ENCODE peak calls at places on chromosomes 11 and 22, in nine cellular contexts. S is MCF 10A, C is PC-3, J is ovary, O is HCT116, H is tibial nerve, L is cardiac muscle cell, I is fibroblast of mammary gland, A is Calu3. B is an unnamed sample.

GRCh38 chr11:72600557-72600956 is 73.7 kb downstream of the PDE2A start:
- DNase-seq in I (no peak), C (no peak), A (no peak), O (no peak), J (no peak), H (no peak), L (no peak), S (no peak), B (no peak)

GRCh38 chr11:8531312-8531711 is 62.7 kb downstream of the STK33 start:
- DNase-seq in I (peak), O (no peak), A (no peak), H (no peak), J (no peak), S (peak), L (peak), C (no peak), B (no peak)

GRCh38 chr11:1604711-1605110 is 3.6 kb downstream of the KRTAP5-3 start:
- DNase-seq in I (no peak), H (no peak), A (no peak), O (no peak), L (no peak), C (no peak), J (no peak), S (no peak), B (no peak)

GRCh38 chr11:77779935-77780334 is 40.6 kb downstream of the RSF1 start:
- DNase-seq in A (no peak), I (peak), L (peak), C (peak), J (no peak), O (no peak), S (peak), H (no peak), B (peak)

GRCh38 chr11:131840542-131840941 is 470.1 kb downstream of the NTM start:
- DNase-seq in J (no peak), H (no peak), O (no peak), I (no peak), C (no peak), L (no peak), S (no peak), A (no peak), B (no peak)

GRCh38 chr11:33713162-33713913 is 12.7 kb upstream of the C11orf91 start:
- DNase-seq in J (no peak), L (no peak), A (no peak), I (no peak), C (no peak), O (no peak), H (no peak), S (no peak), B (no peak)

GRCh38 chr11:2458321-2458720 is 13.5 kb downstream of the KCNQ1 start:
- DNase-seq in I (no peak), A (no peak), L (no peak), C (no peak), J (peak), H (no peak), S (no peak), O (no peak), B (no peak)

GRCh38 chr11:9716275-9717039 is 52.6 kb downstream of the SWAP70 start:
- DNase-seq in S (peak), A (no peak), H (no peak), I (peak), O (no peak), C (peak), L (no peak), J (no peak), B (peak)

GRCh38 chr22:38513063-38513462 is 7.0 kb upstream of the DDX17 start:
- DNase-seq in J (no peak), C (peak), S (no peak), I (no peak), H (no peak), A (peak), L (peak), O (no peak), B (no peak)

GRCh38 chr11:66509131-66509561 is 1.3 kb upstream of the BBS1 start:
- DNase-seq in A (no peak), L (peak), C (no peak), S (no peak), O (no peak), J (no peak), I (peak), H (no peak), B (no peak)

GRCh38 chr11:44701276-44701675 is 25.5 kb upstream of the TSPAN18 start:
- DNase-seq in J (no peak), H (no peak), S (no peak), I (no peak), A (no peak), C (no peak), O (no peak), L (peak), B (no peak)

GRCh38 chr11:12069053-12069676 is 41.2 kb upstream of the MICAL2 start:
- DNase-seq in I (no peak), L (no peak), H (no peak), S (no peak), O (no peak), C (no peak), A (no peak), J (no peak), B (no peak)

GRCh38 chr22:20636075-20636812 is 128.8 kb downstream of the MED15 start:
- DNase-seq in H (no peak), C (no peak), S (no peak), L (no peak), A (no peak), I (no peak), O (no peak), J (no peak), B (no peak)

GRCh38 chr22:38788016-38788415 is 5.9 kb downstream of the DNAL4 start:
- DNase-seq in O (no peak), J (no peak), S (no peak), I (peak), L (no peak), H (no peak), C (no peak), A (no peak), B (no peak)

GRCh38 chr22:37328017-37328416 is 45.7 kb downstream of the CYTH4 start:
- DNase-seq in I (peak), A (peak), J (no peak), O (peak), L (no peak), H (no peak), S (peak), C (peak), B (peak)

GRCh38 chr11:20790622-20791021 is 121.2 kb downstream of the NELL1 start:
- DNase-seq in H (no peak), A (no peak), I (no peak), L (no peak), J (no peak), S (no peak), O (no peak), C (no peak), B (no peak)

GRCh38 chr11:64745523-64746328 is 1.8 kb upstream of the RASGRP2 start:
- DNase-seq in O (no peak), H (peak), C (no peak), L (peak), J (peak), S (no peak), I (peak), A (no peak), B (no peak)

GRCh38 chr22:20089977-20090729 is 10.1 kb downstream of the DGCR8 start:
- DNase-seq in A (no peak), J (no peak), O (no peak), S (no peak), L (no peak), C (no peak), I (peak), H (no peak), B (no peak)

GRCh38 chr11:94183886-94184264 is 55.2 kb downstream of the PANX1 start:
- DNase-seq in H (peak), S (peak), J (peak), O (peak), C (peak), A (peak), L (peak), I (peak), B (peak)

GRCh38 chr11:75793966-75794365 is 21.0 kb upstream of the UVRAG start:
- DNase-seq in H (no peak), L (no peak), S (no peak), O (no peak), J (no peak), A (no peak), C (peak), I (no peak), B (no peak)

GRCh38 chr11:58893899-58894298 is 45.4 kb upstream of the GLYATL1 start:
- DNase-seq in H (no peak), S (no peak), J (no peak), I (no peak), C (no peak), L (no peak), A (no peak), O (no peak), B (no peak)

GRCh38 chr11:115430345-115430744 is 73.9 kb downstream of the CADM1 start:
- DNase-seq in H (no peak), C (no peak), A (no peak), O (no peak), L (no peak), J (no peak), I (no peak), S (no peak), B (no peak)

GRCh38 chr11:11426226-11426915 is 73.3 kb upstream of the CSNK2A3 start:
- DNase-seq in I (peak), S (peak), O (no peak), J (no peak), H (no peak), C (peak), L (no peak), A (no peak), B (peak)

GRCh38 chr11:59247535-59248227 is 35.0 kb upstream of the MPEG1 start:
- DNase-seq in A (peak), I (peak), L (no peak), C (peak), H (peak), O (no peak), S (peak), J (no peak), B (peak)

GRCh38 chr11:7667460-7667859 is 5.8 kb downstream of the CYB5R2 start:
- DNase-seq in C (no peak), H (no peak), J (no peak), A (no peak), I (no peak), O (no peak), L (no peak), S (no peak), B (no peak)

GRCh38 chr11:124865902-124866851 is 945 bp downstream of the ROBO3 start:
- DNase-seq in S (peak), C (peak), L (peak), A (peak), H (no peak), O (no peak), J (no peak), I (no peak), B (peak)

GRCh38 chr11:112878228-112878627 is 83.0 kb upstream of the NCAM1 start:
- DNase-seq in C (no peak), S (no peak), H (no peak), I (no peak), J (no peak), A (no peak), L (no peak), O (no peak), B (no peak)

GRCh38 chr22:39997939-39998726 is 3.4 kb downstream of the FAM83F start:
- DNase-seq in O (no peak), J (peak), A (peak), S (peak), C (peak), H (no peak), L (no peak), I (no peak), B (peak)

GRCh38 chr22:37581534-37581933 is 1.6 kb upstream of the LGALS2 start:
- DNase-seq in A (peak), J (no peak), O (no peak), C (peak), L (no peak), I (no peak), H (no peak), S (no peak), B (no peak)

GRCh38 chr11:11022126-11022730 is 164.4 kb upstream of the ZBED5 start:
- DNase-seq in O (peak), C (peak), S (peak), H (no peak), A (peak), I (peak), J (no peak), L (peak), B (peak)

GRCh38 chr11:67269401-67270255 is 3.4 kb downstream of the GRK2 start:
- DNase-seq in C (no peak), J (peak), L (no peak), O (no peak), H (no peak), A (no peak), I (no peak), S (no peak), B (no peak)

GRCh38 chr22:35567214-35567792 is 26.7 kb downstream of the RASD2 start:
- DNase-seq in A (no peak), O (no peak), H (no peak), I (no peak), L (no peak), C (no peak), S (no peak), J (no peak), B (no peak)

GRCh38 chr11:63813563-63814382 is 517 bp downstream of the SPINDOC start:
- DNase-seq in L (peak), J (peak), A (peak), I (peak), C (peak), O (no peak), H (peak), S (peak), B (no peak)

GRCh38 chr11:127651175-127651887 is 650.8 kb upstream of the KIRREL3 start:
- DNase-seq in H (no peak), I (peak), C (peak), A (no peak), O (no peak), L (no peak), J (no peak), S (no peak), B (peak)

GRCh38 chr11:61357233-61357893 is 4.3 kb downstream of the CYB561A3 start:
- DNase-seq in L (no peak), A (no peak), S (no peak), I (no peak), C (no peak), J (no peak), H (no peak), O (no peak), B (no peak)

GRCh38 chr11:100927579-100927978 is 202.0 kb downstream of the PGR start:
- DNase-seq in A (no peak), H (no peak), J (no peak), L (peak), I (no peak), S (no peak), O (no peak), C (no peak), B (no peak)

GRCh38 chr11:117824571-117825537 is at the start of gene FXYD2:
- DNase-seq in O (no peak), C (no peak), H (no peak), A (no peak), L (no peak), J (peak), I (peak), S (no peak), B (peak)

GRCh38 chr11:103228807-103229206 is 119.6 kb downstream of the DYNC2H1 start:
- DNase-seq in L (no peak), I (peak), S (no peak), A (no peak), H (no peak), O (no peak), J (no peak), C (no peak), B (no peak)

GRCh38 chr22:23147632-23148387 is 2.5 kb downstream of the RAB36 start:
- DNase-seq in H (no peak), L (no peak), S (peak), J (no peak), A (peak), I (peak), C (peak), O (no peak), B (peak)

GRCh38 chr11:98711011-98711410 is 309.7 kb upstream of the CNTN5 start:
- DNase-seq in S (no peak), C (no peak), J (no peak), L (no peak), H (no peak), A (no peak), O (no peak), I (no peak), B (no peak)

GRCh38 chr11:69803604-69804218 is 15.5 kb downstream of the FGF3 start:
- DNase-seq in S (no peak), O (no peak), I (no peak), J (no peak), A (no peak), C (no peak), H (no peak), L (no peak), B (no peak)

GRCh38 chr11:69803022-69803421 is 16.2 kb downstream of the FGF3 start:
- DNase-seq in S (no peak), O (no peak), C (no peak), L (no peak), J (no peak), I (no peak), H (no peak), A (no peak), B (no peak)

GRCh38 chr11:69799582-69799981 is 19.6 kb downstream of the FGF3 start:
- DNase-seq in O (peak), H (no peak), A (peak), I (peak), J (no peak), S (peak), L (no peak), C (peak), B (peak)

GRCh38 chr11:69800278-69800677 is 18.9 kb downstream of the FGF3 start:
- DNase-seq in J (no peak), L (no peak), I (no peak), C (no peak), A (no peak), O (no peak), S (no peak), H (no peak), B (no peak)

DNA sequence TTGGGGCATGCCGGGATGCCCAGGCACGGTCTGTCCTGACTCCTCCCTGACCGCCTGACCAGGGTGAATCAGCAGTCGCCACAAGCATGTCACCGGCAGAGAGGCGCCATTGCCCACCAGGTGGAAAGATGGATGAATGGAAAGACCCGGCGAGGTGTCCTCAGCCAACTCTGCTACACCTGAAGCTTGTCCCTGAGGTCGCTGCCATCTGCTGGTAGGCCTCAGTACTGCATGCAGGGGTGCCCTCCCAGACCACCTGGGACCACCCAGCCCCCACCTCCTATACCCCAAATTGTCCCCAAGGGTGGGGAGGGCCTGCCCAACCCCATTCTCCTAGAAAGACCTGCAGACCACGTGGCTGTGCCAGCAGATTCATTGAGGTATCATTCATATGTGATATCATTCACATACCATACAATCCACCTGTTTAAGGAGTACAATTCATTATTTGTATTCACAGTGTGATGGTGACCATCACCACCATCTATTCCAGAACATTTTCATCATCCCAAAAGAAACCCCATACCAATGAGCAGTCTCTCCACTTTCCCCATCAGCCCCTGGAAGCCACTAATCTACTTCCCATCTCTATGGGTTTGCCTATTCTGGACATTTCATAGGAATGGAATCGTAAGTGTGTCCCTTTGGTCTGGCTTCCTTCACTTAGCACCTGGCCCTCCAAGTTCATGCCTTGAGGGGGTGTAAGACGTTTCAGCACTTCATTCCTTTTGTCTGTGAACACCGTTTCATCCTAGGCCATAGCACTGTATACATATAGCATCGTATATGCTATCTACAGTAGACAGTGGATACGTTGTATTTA is 17.5 kb downstream of the FGF3 start:
- DNase-seq in L (peak), J (no peak), S (peak), A (peak), H (no peak), C (peak), I (no peak), O (peak), B (no peak)
- TF ChIP-seq CTCF in L (peak), J (no peak), S (peak), A (peak), H (peak), C (peak), I (peak), O (peak), B (peak)

GRCh38 chr11:70796601-70797000 is 398.3 kb downstream of the CTTN start:
- DNase-seq in A (no peak), I (no peak), H (no peak), C (peak), J (no peak), S (no peak), O (peak), L (no peak), B (peak)
- TF ChIP-seq CTCF in A (no peak), I (peak), H (no peak), C (peak), J (no peak), S (no peak), O (peak), L (no peak), B (peak)

DNA sequence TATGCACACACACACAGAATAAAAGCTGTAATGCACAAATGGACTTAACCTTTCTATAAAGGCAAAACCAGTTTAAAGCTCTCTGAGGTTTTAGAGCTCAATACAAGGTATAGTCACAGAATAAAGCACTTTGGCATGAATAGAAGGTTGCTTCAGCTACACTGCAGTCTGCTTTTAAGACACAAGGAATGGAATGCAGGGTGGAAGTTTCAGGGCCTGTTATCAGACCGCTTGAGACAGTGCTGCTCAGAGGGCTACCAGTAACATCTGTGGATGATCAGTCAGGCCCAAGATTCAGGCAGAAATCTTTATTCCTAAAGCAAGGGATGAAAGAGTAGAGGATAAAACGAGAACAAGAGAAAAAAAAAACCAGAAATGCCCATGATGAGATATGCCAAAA is 46.7 kb downstream of the CD44 start:
- DNase-seq in O (no peak), A (no peak), C (no peak), L (peak), H (no peak), J (no peak), S (no peak), I (no peak), B (no peak)
- TF ChIP-seq CTCF in O (no peak), A (no peak), C (no peak), L (no peak), H (no peak), J (no peak), S (no peak), I (no peak), B (no peak)

GRCh38 chr11:32312865-32313403 is 122.4 kb downstream of the WT1 start:
- DNase-seq in A (peak), I (peak), S (peak), L (peak), J (peak), C (peak), H (no peak), O (peak), B (peak)
- TF ChIP-seq CTCF in A (peak), I (peak), S (peak), L (peak), J (peak), C (peak), H (peak), O (peak), B (peak)

GRCh38 chr22:50461979-50462540 is 12.8 kb downstream of the SBF1 start:
- DNase-seq in C (no peak), H (no peak), L (no peak), J (no peak), I (no peak), O (no peak), S (no peak), A (no peak), B (no peak)

GRCh38 chr22:50461536-50461935 is 13.3 kb downstream of the SBF1 start:
- DNase-seq in O (no peak), S (no peak), J (no peak), I (no peak), L (no peak), H (no peak), C (no peak), A (no peak), B (no peak)

GRCh38 chr22:50460942-50461341 is 13.9 kb downstream of the SBF1 start:
- DNase-seq in S (no peak), A (no peak), J (no peak), L (no peak), C (peak), H (no peak), O (no peak), I (no peak), B (peak)

GRCh38 chr22:50459016-50459415 is 15.8 kb downstream of the SBF1 start:
- DNase-seq in H (no peak), O (no peak), C (no peak), A (no peak), I (no peak), J (no peak), L (no peak), S (no peak), B (no peak)

GRCh38 chr22:50459443-50460140 is 15.2 kb downstream of the SBF1 start:
- DNase-seq in H (no peak), I (no peak), C (no peak), A (no peak), L (no peak), O (no peak), S (no peak), J (no peak), B (no peak)
- TF ChIP-seq CTCF in H (no peak), I (no peak), C (no peak), A (peak), L (no peak), O (no peak), S (no peak), J (no peak), B (no peak)